ENCODE peak calls at places on chromosome 15, in five cellular contexts. One of them, this sample, is unnamed. For H3K4me1, the result is how much of the 10 kb centered on the place peaks cover.

GRCh38 chr15:48001393-48002059 is 119.3 kb upstream of the SLC24A5 start:
- DNase-seq in effector memory CD4-positive, alpha-beta T cell: no peak
- DNase-seq in SJSA1: no peak
- DNase-seq in CD4-positive, alpha-beta memory T cell: no peak
- DNase-seq in cardiac muscle cell: no peak
- DNase-seq in this sample: no peak

GRCh38 chr15:77446840-77447390 is 26.2 kb downstream of the HMG20A start:
- DNase-seq in SJSA1: no peak
- DNase-seq in cardiac muscle cell: no peak
- DNase-seq in effector memory CD4-positive, alpha-beta T cell: no peak
- DNase-seq in CD4-positive, alpha-beta memory T cell: no peak
- DNase-seq in this sample: no peak

GRCh38 chr15:78838480-78838879 is 27.2 kb upstream of the ADAMTS7 start:
- DNase-seq in effector memory CD4-positive, alpha-beta T cell: no peak
- DNase-seq in CD4-positive, alpha-beta memory T cell: no peak
- DNase-seq in SJSA1: no peak
- DNase-seq in cardiac muscle cell: peak
- DNase-seq in this sample: no peak

GRCh38 chr15:48520376-48521155 is 124.9 kb downstream of the FBN1 start:
- DNase-seq in effector memory CD4-positive, alpha-beta T cell: no peak
- DNase-seq in CD4-positive, alpha-beta memory T cell: no peak
- DNase-seq in SJSA1: no peak
- DNase-seq in cardiac muscle cell: no peak
- DNase-seq in this sample: no peak

GRCh38 chr15:69049976-69050375 is 35.5 kb downstream of the NOX5 start:
- DNase-seq in effector memory CD4-positive, alpha-beta T cell: no peak
- DNase-seq in CD4-positive, alpha-beta memory T cell: no peak
- DNase-seq in cardiac muscle cell: no peak
- DNase-seq in SJSA1: no peak
- DNase-seq in this sample: no peak

GRCh38 chr15:57927091-57927631 is 138.3 kb downstream of the ALDH1A2 start:
- DNase-seq in effector memory CD4-positive, alpha-beta T cell: no peak
- DNase-seq in SJSA1: no peak
- DNase-seq in cardiac muscle cell: no peak
- DNase-seq in CD4-positive, alpha-beta memory T cell: no peak
- DNase-seq in this sample: no peak

GRCh38 chr15:91942676-91943417 is 89.3 kb downstream of the SLCO3A1 start:
- DNase-seq in effector memory CD4-positive, alpha-beta T cell: no peak
- DNase-seq in CD4-positive, alpha-beta memory T cell: peak
- DNase-seq in cardiac muscle cell: peak
- DNase-seq in SJSA1: no peak
- DNase-seq in this sample: no peak

GRCh38 chr15:64461577-64462162 is 1.3 kb downstream of the ZNF609 start:
- DNase-seq in effector memory CD4-positive, alpha-beta T cell: no peak
- DNase-seq in SJSA1: peak
- DNase-seq in cardiac muscle cell: peak
- DNase-seq in CD4-positive, alpha-beta memory T cell: peak
- DNase-seq in this sample: no peak

GRCh38 chr15:89455535-89455934 is 40.8 kb downstream of the RHCG start:
- DNase-seq in CD4-positive, alpha-beta memory T cell: no peak
- DNase-seq in SJSA1: no peak
- DNase-seq in cardiac muscle cell: no peak
- DNase-seq in effector memory CD4-positive, alpha-beta T cell: no peak
- DNase-seq in this sample: no peak

GRCh38 chr15:76866008-76866407 is 39.1 kb downstream of the SCAPER start:
- DNase-seq in cardiac muscle cell: peak
- DNase-seq in effector memory CD4-positive, alpha-beta T cell: no peak
- DNase-seq in SJSA1: no peak
- DNase-seq in CD4-positive, alpha-beta memory T cell: no peak
- DNase-seq in this sample: no peak

GRCh38 chr15:47750030-47750739 is 32.9 kb downstream of the SEMA6D start:
- DNase-seq in effector memory CD4-positive, alpha-beta T cell: no peak
- DNase-seq in cardiac muscle cell: peak
- DNase-seq in SJSA1: peak
- DNase-seq in CD4-positive, alpha-beta memory T cell: no peak
- DNase-seq in this sample: no peak

GRCh38 chr15:50059883-50060282 is 59.1 kb downstream of the ATP8B4 start:
- DNase-seq in SJSA1: no peak
- DNase-seq in CD4-positive, alpha-beta memory T cell: no peak
- DNase-seq in effector memory CD4-positive, alpha-beta T cell: no peak
- DNase-seq in cardiac muscle cell: no peak
- DNase-seq in this sample: no peak

GRCh38 chr15:75648156-75649000 is 666 bp downstream of the SNX33 start:
- DNase-seq in CD4-positive, alpha-beta memory T cell: no peak
- DNase-seq in SJSA1: no peak
- DNase-seq in effector memory CD4-positive, alpha-beta T cell: no peak
- DNase-seq in cardiac muscle cell: peak
- DNase-seq in this sample: no peak
- H3K4me1 ChIP-seq in CD4-positive, alpha-beta memory T cell: under half
- H3K4me1 ChIP-seq in SJSA1: under half
- H3K4me1 ChIP-seq in effector memory CD4-positive, alpha-beta T cell: under half
- H3K4me1 ChIP-seq in cardiac muscle cell: under half
- H3K4me1 ChIP-seq in this sample: under half

DNA sequence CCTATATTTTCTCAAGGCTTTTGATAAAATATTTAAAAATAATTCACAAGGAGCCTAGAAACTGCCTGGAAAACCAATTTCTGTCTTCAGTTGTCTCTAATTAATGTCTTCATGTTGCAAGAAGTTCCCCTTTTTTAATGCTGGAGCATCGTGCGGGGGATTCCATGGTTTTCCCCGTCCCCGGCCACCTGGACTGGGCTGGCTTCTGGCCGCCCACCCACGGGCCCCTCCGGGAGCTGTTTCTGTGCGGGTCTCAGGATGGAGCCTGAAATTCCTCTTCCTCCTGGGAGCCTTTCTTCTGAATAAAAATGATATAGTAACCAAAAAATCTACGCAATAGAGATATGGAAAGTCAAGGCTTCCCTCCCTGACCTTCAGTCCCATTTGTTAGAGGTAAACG is 8.1 kb upstream of the LRRK1 start:
- DNase-seq in SJSA1: no peak
- DNase-seq in cardiac muscle cell: no peak
- DNase-seq in effector memory CD4-positive, alpha-beta T cell: no peak
- DNase-seq in CD4-positive, alpha-beta memory T cell: no peak
- DNase-seq in this sample: no peak
- H3K4me3 ChIP-seq in SJSA1: no peak
- H3K4me3 ChIP-seq in cardiac muscle cell: no peak
- H3K4me3 ChIP-seq in effector memory CD4-positive, alpha-beta T cell: no peak
- H3K4me3 ChIP-seq in CD4-positive, alpha-beta memory T cell: no peak
- H3K4me3 ChIP-seq in this sample: no peak

GRCh38 chr15:59379524-59379923 is 6.9 kb upstream of the MYO1E start:
- DNase-seq in cardiac muscle cell: no peak
- DNase-seq in SJSA1: no peak
- DNase-seq in effector memory CD4-positive, alpha-beta T cell: no peak
- DNase-seq in CD4-positive, alpha-beta memory T cell: no peak
- DNase-seq in this sample: no peak
- H3K27ac ChIP-seq in cardiac muscle cell: no peak
- H3K27ac ChIP-seq in SJSA1: no peak
- H3K27ac ChIP-seq in effector memory CD4-positive, alpha-beta T cell: no peak
- H3K27ac ChIP-seq in CD4-positive, alpha-beta memory T cell: no peak
- H3K27ac ChIP-seq in this sample: no peak

GRCh38 chr15:41936155-41936554 is 36.2 kb downstream of the EHD4 start:
- DNase-seq in CD4-positive, alpha-beta memory T cell: no peak
- DNase-seq in SJSA1: no peak
- DNase-seq in cardiac muscle cell: no peak
- DNase-seq in effector memory CD4-positive, alpha-beta T cell: no peak
- DNase-seq in this sample: no peak
- H3K4me1 ChIP-seq in CD4-positive, alpha-beta memory T cell: half or more
- H3K4me1 ChIP-seq in SJSA1: half or more
- H3K4me1 ChIP-seq in cardiac muscle cell: under half
- H3K4me1 ChIP-seq in effector memory CD4-positive, alpha-beta T cell: half or more
- H3K4me1 ChIP-seq in this sample: half or more

GRCh38 chr15:39585871-39586301 is 5.0 kb downstream of the THBS1 start:
- DNase-seq in effector memory CD4-positive, alpha-beta T cell: no peak
- DNase-seq in CD4-positive, alpha-beta memory T cell: no peak
- DNase-seq in SJSA1: no peak
- DNase-seq in cardiac muscle cell: peak
- DNase-seq in this sample: no peak

GRCh38 chr15:39587291-39587909 is 6.5 kb downstream of the THBS1 start:
- DNase-seq in effector memory CD4-positive, alpha-beta T cell: no peak
- DNase-seq in cardiac muscle cell: peak
- DNase-seq in CD4-positive, alpha-beta memory T cell: no peak
- DNase-seq in SJSA1: no peak
- DNase-seq in this sample: no peak

GRCh38 chr15:39587910-39588530 is 7.1 kb downstream of the THBS1 start:
- DNase-seq in SJSA1: no peak
- DNase-seq in CD4-positive, alpha-beta memory T cell: no peak
- DNase-seq in effector memory CD4-positive, alpha-beta T cell: no peak
- DNase-seq in cardiac muscle cell: peak
- DNase-seq in this sample: no peak

GRCh38 chr15:39585394-39585841 is 4.5 kb downstream of the THBS1 start:
- DNase-seq in cardiac muscle cell: peak
- DNase-seq in effector memory CD4-positive, alpha-beta T cell: no peak
- DNase-seq in SJSA1: no peak
- DNase-seq in CD4-positive, alpha-beta memory T cell: no peak
- DNase-seq in this sample: no peak

GRCh38 chr15:39586387-39587171 is 5.7 kb downstream of the THBS1 start:
- DNase-seq in SJSA1: peak
- DNase-seq in cardiac muscle cell: peak
- DNase-seq in effector memory CD4-positive, alpha-beta T cell: no peak
- DNase-seq in CD4-positive, alpha-beta memory T cell: no peak
- DNase-seq in this sample: no peak
- H3K4me3 ChIP-seq in SJSA1: no peak
- H3K4me3 ChIP-seq in cardiac muscle cell: no peak
- H3K4me3 ChIP-seq in effector memory CD4-positive, alpha-beta T cell: no peak
- H3K4me3 ChIP-seq in CD4-positive, alpha-beta memory T cell: no peak
- H3K4me3 ChIP-seq in this sample: no peak

DNA sequence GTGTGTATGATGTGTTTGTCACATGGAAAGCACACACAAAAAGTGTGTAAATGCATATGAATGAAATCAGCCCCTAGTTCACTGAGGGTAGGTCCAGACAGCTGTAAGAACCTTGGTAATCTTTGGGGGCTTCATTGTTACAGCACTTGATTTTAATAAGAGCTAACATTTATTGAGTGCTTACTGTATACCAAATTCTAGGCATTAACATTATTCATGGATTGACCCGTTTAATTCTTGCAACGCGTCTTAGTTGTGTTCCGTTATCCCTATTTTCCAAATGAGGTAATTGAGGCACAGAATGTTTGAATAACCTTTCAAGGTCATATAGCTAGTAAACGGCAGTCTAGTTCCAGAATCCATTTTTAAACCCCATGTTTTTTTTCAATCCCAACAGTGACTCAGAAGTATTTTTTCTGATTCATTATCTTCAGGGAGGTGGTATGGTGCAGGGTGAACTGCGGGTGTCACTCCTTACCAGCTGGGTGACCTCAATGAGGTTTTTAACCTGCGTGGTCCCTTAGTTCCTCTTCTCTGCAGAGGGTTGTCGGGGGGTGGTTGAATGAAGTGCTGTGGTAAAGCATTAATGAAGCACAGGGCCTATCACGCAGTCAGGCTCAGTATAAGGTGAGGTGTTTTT is 14.2 kb downstream of the RAB8B start:
- DNase-seq in SJSA1: no peak
- DNase-seq in CD4-positive, alpha-beta memory T cell: peak
- DNase-seq in effector memory CD4-positive, alpha-beta T cell: peak
- DNase-seq in cardiac muscle cell: no peak
- DNase-seq in this sample: peak
- H3K27ac ChIP-seq in SJSA1: no peak
- H3K27ac ChIP-seq in CD4-positive, alpha-beta memory T cell: no peak
- H3K27ac ChIP-seq in effector memory CD4-positive, alpha-beta T cell: no peak
- H3K27ac ChIP-seq in cardiac muscle cell: no peak
- H3K27ac ChIP-seq in this sample: no peak